ENCODE peak calls at places on chromosomes 7 and 10, in four cellular contexts. S, I, W and Z are unnamed samples.

GRCh38 chr10:68096913-68097509 is 12.3 kb upstream of the MYPN start:
- DNase-seq in S (no peak), I (peak), W (no peak), Z (peak)

GRCh38 chr7:70097639-70098038 is 499.4 kb downstream of the AUTS2 start:
- DNase-seq in S (no peak), I (no peak), W (no peak), Z (no peak)

GRCh38 chr7:2876031-2876862 is 32.1 kb upstream of the GNA12 start:
- DNase-seq in S (no peak), I (no peak), W (no peak), Z (no peak)

GRCh38 chr7:22846961-22847360 is 24.3 kb upstream of the TOMM7 start:
- DNase-seq in S (no peak), I (no peak), W (no peak), Z (no peak)

GRCh38 chr10:101001225-101002035 is 1.8 kb downstream of the LZTS2 start:
- DNase-seq in S (no peak), I (peak), W (no peak), Z (peak)

GRCh38 chr7:120539321-120539720 is 266.3 kb downstream of the KCND2 start:
- DNase-seq in S (no peak), I (no peak), W (no peak), Z (no peak)

GRCh38 chr10:117418121-117418520 is 42.9 kb upstream of the PDZD8 start:
- DNase-seq in S (no peak), I (no peak), W (no peak), Z (no peak)

GRCh38 chr10:90930070-90930837 is 9.4 kb upstream of the ANKRD1 start:
- DNase-seq in S (peak), I (no peak), W (no peak), Z (peak)

GRCh38 chr7:44967571-44968446 is 11.0 kb downstream of the MYO1G start:
- DNase-seq in S (peak), I (peak), W (peak), Z (peak)

GRCh38 chr7:141402277-141402996 is 148.8 kb upstream of the AGK start:
- DNase-seq in S (no peak), I (no peak), W (no peak), Z (no peak)

GRCh38 chr7:82760092-82760491 is 316.5 kb upstream of the CACNA2D1 start:
- DNase-seq in S (no peak), I (no peak), W (no peak), Z (no peak)

GRCh38 chr10:70677016-70677415 is 4.7 kb downstream of the ADAMTS14 start:
- DNase-seq in S (no peak), I (no peak), W (no peak), Z (no peak)

GRCh38 chr10:133230023-133230319 is at the start of gene UTF1:
- DNase-seq in S (no peak), I (no peak), W (no peak), Z (no peak)

GRCh38 chr10:120541971-120542370 is 84.9 kb downstream of the PLPP4 start:
- DNase-seq in S (no peak), I (no peak), W (no peak), Z (no peak)

GRCh38 chr10:110138197-110138812 is 69.1 kb upstream of the MXI1 start:
- DNase-seq in S (peak), I (peak), W (no peak), Z (peak)

GRCh38 chr10:96259884-96260511 is 11.4 kb downstream of the BLNK start:
- DNase-seq in S (no peak), I (no peak), W (no peak), Z (no peak)

GRCh38 chr7:99201027-99201426 is 6.9 kb downstream of the KPNA7 start:
- DNase-seq in S (no peak), I (no peak), W (no peak), Z (no peak)

GRCh38 chr7:50393547-50394252 is 56.5 kb downstream of the FIGNL1 start:
- DNase-seq in S (no peak), I (no peak), W (no peak), Z (no peak)

GRCh38 chr7:140317597-140317996 is 80.7 kb downstream of the SLC37A3 start:
- DNase-seq in S (no peak), I (peak), W (no peak), Z (no peak)

GRCh38 chr10:102651455-102652169 is 7.3 kb downstream of the TRIM8 start:
- DNase-seq in S (no peak), I (no peak), W (no peak), Z (no peak)

GRCh38 chr7:56495165-56495564 is 378.9 kb upstream of the NUPR2 start:
- DNase-seq in S (no peak), I (no peak), W (no peak), Z (no peak)

GRCh38 chr7:22663319-22663718 is 63.7 kb upstream of the IL6 start:
- DNase-seq in S (no peak), I (no peak), W (no peak), Z (peak)

GRCh38 chr10:114279886-114280644 is 41.0 kb downstream of the VWA2 start:
- DNase-seq in S (no peak), I (no peak), W (no peak), Z (no peak)

GRCh38 chr10:110992011-110992800 is 72.8 kb downstream of the SHOC2 start:
- DNase-seq in S (no peak), I (no peak), W (no peak), Z (no peak)

GRCh38 chr10:52653510-52653909 is 119.1 kb downstream of the MBL2 start:
- DNase-seq in S (no peak), I (no peak), W (no peak), Z (no peak)

GRCh38 chr10:132397671-132398565 is 918 bp downstream of the PWWP2B start:
- DNase-seq in S (no peak), I (peak), W (no peak), Z (peak)

GRCh38 chr10:132185601-132186487 is 904 bp upstream of the DPYSL4 start:
- DNase-seq in S (no peak), I (peak), W (peak), Z (peak)

GRCh38 chr7:148262721-148263229 is 327.8 kb upstream of the C7orf33 start:
- DNase-seq in S (peak), I (peak), W (peak), Z (peak)

GRCh38 chr7:157825325-157825724 is 488.5 kb downstream of the DNAJB6 start:
- DNase-seq in S (no peak), I (no peak), W (no peak), Z (no peak)

GRCh38 chr10:71460615-71461014 is 63.9 kb downstream of the CDH23 start:
- DNase-seq in S (no peak), I (no peak), W (no peak), Z (no peak)

GRCh38 chr10:12501851-12502525 is 152.6 kb downstream of the CAMK1D start:
- DNase-seq in S (no peak), I (no peak), W (peak), Z (no peak)

GRCh38 chr7:30222519-30223213 is 61.7 kb upstream of the ZNRF2 start:
- DNase-seq in S (no peak), I (no peak), W (no peak), Z (no peak)

GRCh38 chr10:123236122-123236521 is 81.9 kb downstream of the BUB3 start:
- DNase-seq in S (peak), I (no peak), W (no peak), Z (no peak)

GRCh38 chr10:26800468-26800867 is 60.3 kb downstream of the ABI1 start:
- DNase-seq in S (no peak), I (no peak), W (no peak), Z (no peak)

GRCh38 chr7:116317907-116318306 is 107.6 kb downstream of the TES start:
- DNase-seq in S (no peak), I (no peak), W (no peak), Z (peak)

GRCh38 chr7:36289833-36290661 is 99.6 kb upstream of the ANLN start:
- DNase-seq in S (peak), I (no peak), W (no peak), Z (no peak)
- TF ChIP-seq POLR2AphosphoS5 in S (peak), I (no peak), W (no peak), Z (no peak)

DNA sequence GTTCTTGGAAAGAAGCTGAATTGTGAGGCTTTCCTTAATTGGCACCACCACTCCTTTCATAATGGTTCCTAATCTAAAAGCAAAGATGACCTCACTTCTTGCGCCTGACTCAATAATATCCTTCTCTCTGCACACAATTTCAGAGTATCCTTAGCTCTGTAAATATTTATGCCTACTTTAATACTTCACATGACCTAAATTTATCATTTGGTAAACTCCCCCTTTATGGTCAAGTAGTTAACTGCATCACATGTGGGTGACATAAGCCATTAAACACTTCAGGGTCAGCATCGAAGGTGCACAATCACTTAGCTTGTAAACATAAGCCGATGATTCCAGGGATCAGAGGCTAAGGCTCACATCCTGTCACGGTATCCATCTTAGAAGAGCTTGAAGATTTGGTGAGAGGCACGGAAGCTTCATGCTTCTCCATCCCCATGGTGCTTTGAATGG is 7.3 kb upstream of the RHOBTB1 start:
- DNase-seq in S (no peak), I (no peak), W (no peak), Z (no peak)
- TF ChIP-seq JUN in S (no peak), I (no peak), W (no peak), Z (no peak)

GRCh38 chr10:77482072-77482471 is 155.5 kb downstream of the KCNMA1 start:
- DNase-seq in S (no peak), I (no peak), W (no peak), Z (no peak)

GRCh38 chr10:77474939-77475338 is 162.7 kb downstream of the KCNMA1 start:
- DNase-seq in S (no peak), I (no peak), W (no peak), Z (no peak)

GRCh38 chr10:77479586-77479985 is 158.0 kb downstream of the KCNMA1 start:
- DNase-seq in S (no peak), I (no peak), W (no peak), Z (no peak)

GRCh38 chr10:77475522-77475921 is 162.1 kb downstream of the KCNMA1 start:
- DNase-seq in S (no peak), I (no peak), W (no peak), Z (no peak)

GRCh38 chr10:77478248-77478963 is 159.2 kb downstream of the KCNMA1 start:
- DNase-seq in S (no peak), I (no peak), W (no peak), Z (no peak)
- TF ChIP-seq POLR2AphosphoS5 in S (no peak), I (no peak), W (no peak), Z (no peak)

DNA sequence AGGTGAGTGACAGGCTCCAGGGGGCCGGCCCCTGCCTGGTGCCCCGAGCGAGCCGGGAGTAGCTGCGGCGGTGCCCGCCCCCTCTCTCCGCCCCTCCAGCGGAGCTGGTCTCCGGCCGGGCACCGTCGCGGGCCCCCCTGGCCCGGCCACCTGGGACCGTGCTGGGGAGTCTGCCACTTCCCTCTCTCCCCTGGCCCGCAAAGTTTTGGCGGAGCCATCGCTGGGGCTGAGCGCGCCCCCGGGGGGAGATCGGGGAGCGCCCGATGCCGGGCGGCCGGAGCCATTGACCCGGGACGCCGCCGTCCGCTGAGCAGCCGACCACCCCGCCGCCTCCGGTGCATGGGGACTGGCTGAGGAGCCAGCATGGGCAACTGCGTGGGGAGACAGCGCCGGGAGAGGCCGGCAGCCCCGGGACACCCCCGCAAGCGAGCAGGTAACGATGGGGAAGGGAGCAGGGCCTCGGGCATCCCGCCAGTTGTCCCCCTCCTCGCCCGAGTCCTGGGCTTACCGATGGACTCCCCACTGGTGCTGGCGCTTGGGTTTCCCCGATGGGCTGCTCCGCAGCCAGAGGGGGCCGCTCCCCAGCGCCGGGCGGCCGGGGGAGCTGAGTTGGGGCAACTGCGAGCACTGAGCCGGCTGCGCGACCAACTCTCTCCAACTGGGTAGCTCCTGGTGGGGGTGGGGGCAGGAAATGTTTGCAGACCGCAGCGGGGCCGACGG is at the start of gene UBTD1:
- DNase-seq in S (peak), I (peak), W (peak), Z (peak)
- TF ChIP-seq JUN in S (no peak), I (no peak), W (no peak), Z (no peak)

GRCh38 chr7:101911800-101912705 is 94.6 kb downstream of the CUX1 start:
- DNase-seq in S (peak), I (peak), W (no peak), Z (no peak)
- TF ChIP-seq POLR2AphosphoS5 in S (no peak), I (no peak), W (no peak), Z (no peak)

DNA sequence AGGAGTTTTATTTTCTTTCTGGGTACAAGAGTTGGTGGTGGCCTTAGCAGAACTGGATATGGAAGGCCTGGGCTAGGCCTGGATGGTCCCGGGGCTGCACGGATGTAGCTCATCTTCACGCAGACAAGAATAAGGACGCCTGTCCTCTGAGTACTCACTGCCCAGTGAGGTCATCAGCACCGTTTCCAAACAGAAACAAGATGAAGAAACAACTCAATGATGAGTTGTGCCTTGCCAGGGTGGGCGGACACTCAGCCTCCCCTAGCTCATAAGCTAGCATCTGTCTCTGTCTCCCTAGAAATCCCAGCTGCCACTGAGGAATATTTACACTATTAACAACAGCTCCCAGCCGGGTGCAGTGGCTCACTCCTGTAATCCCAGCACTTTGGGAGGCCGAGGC is 169.1 kb downstream of the PAXIP1 start:
- DNase-seq in S (no peak), I (no peak), W (no peak), Z (no peak)
- TF ChIP-seq JUN in S (no peak), I (no peak), W (no peak), Z (no peak)

GRCh38 chr7:74105992-74106391 is 22.4 kb downstream of the LIMK1 start:
- DNase-seq in S (no peak), I (no peak), W (no peak), Z (no peak)

GRCh38 chr7:74101061-74101681 is 17.6 kb downstream of the LIMK1 start:
- DNase-seq in S (no peak), I (peak), W (no peak), Z (no peak)

GRCh38 chr7:74106846-74107245 is 23.2 kb downstream of the LIMK1 start:
- DNase-seq in S (no peak), I (no peak), W (no peak), Z (no peak)

GRCh38 chr7:74103219-74103772 is 19.7 kb downstream of the LIMK1 start:
- DNase-seq in S (no peak), I (no peak), W (no peak), Z (no peak)

GRCh38 chr7:74104702-74105101 is 21.1 kb downstream of the LIMK1 start:
- DNase-seq in S (no peak), I (no peak), W (no peak), Z (no peak)
- TF ChIP-seq POLR2AphosphoS5 in S (no peak), I (no peak), W (no peak), Z (no peak)

DNA sequence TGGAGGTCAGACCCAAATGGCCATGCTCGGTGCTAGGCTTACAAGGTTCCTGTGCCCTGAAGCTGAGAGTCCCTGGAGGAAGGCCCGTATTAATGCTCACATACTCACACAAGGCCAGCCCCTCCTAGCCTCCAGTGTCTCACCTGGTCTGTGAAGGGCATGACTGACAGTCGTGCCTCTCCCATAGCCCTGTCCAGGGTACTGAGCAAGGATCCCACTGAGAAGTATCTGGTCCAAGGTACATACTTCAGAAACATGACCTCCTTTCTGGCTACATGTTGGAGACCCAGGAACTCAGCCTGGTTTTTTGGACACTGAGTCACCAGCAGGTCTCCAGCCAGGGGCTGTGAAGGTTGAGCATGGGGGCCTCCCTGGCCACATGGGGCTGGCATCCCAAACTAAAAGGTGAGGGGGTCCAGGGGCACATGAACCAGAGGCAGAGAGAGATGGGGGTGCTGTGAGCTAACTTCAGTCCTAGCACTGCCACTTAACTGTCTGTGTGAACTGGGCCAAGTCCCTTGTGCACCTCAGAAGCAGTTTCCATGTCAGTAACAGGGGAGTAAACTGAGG is 17.6 kb upstream of the RASGEF1A start:
- DNase-seq in S (no peak), I (no peak), W (no peak), Z (no peak)
- TF ChIP-seq JUN in S (no peak), I (no peak), W (no peak), Z (no peak)

DNA sequence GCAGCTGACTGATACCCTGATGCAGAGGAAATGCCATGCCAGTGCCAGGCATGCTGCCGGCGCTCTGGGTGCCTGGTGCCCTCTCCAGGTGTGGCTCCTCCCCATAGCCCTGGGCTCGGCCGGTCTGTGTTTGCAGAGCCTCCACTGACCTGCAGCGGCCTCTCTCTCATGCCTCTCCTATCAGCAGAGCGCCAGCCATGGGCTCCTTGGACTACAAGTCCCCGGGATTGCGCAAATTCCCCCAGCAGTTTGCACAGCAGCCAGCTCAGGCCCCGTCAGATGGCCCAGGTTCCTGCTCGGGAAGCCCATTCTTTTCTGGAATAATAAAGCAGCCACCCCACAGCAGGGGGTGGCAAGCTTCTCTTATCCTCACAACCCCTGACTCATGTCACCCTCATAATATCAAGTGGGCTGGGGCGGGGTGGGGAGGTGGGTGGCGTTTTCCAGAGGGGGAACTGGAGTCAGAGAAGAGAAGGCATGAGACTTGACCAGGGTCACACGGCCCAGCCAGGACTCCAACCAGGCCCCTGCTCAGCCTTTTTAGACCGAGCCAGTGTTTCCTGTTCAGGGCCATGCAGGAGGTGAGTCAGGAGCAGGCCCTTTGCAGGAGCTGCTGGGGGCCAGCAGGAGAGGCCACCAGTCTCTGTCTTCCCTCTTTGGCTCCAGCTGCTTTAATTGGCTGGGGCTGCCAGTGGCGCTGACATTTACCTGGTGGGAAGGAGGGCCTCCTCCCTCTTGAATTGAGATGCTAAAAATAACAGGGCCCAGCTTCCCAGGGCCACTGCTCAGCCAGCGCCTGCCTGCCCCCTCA is 58.6 kb downstream of the ZMIZ1 start:
- DNase-seq in S (peak), I (peak), W (no peak), Z (peak)
- TF ChIP-seq POLR2AphosphoS5 in S (no peak), I (no peak), W (no peak), Z (no peak)

DNA sequence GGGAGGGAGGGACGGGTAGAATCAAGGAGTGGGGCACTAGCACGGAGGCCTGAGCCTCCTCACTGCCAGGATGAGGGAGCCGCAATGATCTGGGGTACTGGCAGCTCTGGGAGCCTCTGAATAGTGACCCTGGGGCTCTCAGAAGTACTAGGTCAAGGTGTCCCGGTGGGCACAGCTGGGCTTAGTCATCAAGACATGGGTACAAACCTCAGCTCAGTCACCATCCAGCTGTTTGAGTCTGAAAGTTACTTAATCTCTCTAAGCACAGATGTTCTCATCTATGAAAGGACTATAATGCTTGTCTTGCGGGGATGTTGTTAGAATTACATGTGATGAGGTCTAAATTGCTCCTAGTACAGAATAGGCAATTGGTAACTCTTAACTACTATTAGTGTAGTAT is 276.8 kb downstream of the KCNMA1 start:
- DNase-seq in S (no peak), I (no peak), W (no peak), Z (no peak)
- TF ChIP-seq JUN in S (no peak), I (no peak), W (no peak), Z (no peak)